ENCODE peak calls at places on chromosomes 7 and 10, in six cellular contexts. Q is lung; V is left ventricle myocardium inferior; X is cardiac fibroblast; D is activated CD8-positive, alpha-beta memory T cell treated with anti-CD3 and anti-CD28 coated beads for 48 hours; N is GM18507. B is an unnamed sample.

GRCh38 chr10:104274762-104275721 is 6.1 kb downstream of the GSTO2 start:
- DNase-seq in D (peak), Q (peak), V (no peak), X (peak), N (no peak), B (peak)

GRCh38 chr7:43905954-43906326 is 456 bp downstream of the URGCP start:
- DNase-seq in V (peak), Q (no peak), D (peak), X (peak), N (peak), B (peak)

GRCh38 chr7:150430465-150431085 is 19.9 kb upstream of the GIMAP8 start:
- DNase-seq in V (no peak), Q (no peak), D (no peak), N (no peak), X (no peak), B (no peak)

GRCh38 chr10:115968236-115968635 is 304.8 kb downstream of the GFRA1 start:
- DNase-seq in V (no peak), Q (no peak), D (no peak), X (no peak), N (no peak), B (no peak)

GRCh38 chr7:35254496-35255416 is 856 bp upstream of the TBX20 start:
- DNase-seq in V (peak), Q (no peak), D (no peak), N (no peak), X (peak), B (no peak)

GRCh38 chr7:127582361-127582760 is 3.0 kb downstream of the GCC1 start:
- DNase-seq in X (peak), V (peak), N (no peak), D (no peak), Q (no peak), B (no peak)

GRCh38 chr7:128835790-128836641 is 5.8 kb downstream of the FLNC start:
- DNase-seq in X (peak), Q (no peak), V (no peak), N (no peak), D (no peak), B (peak)

GRCh38 chr10:90801608-90802007 is 56.2 kb downstream of the HTR7 start:
- DNase-seq in Q (no peak), X (no peak), V (no peak), N (no peak), D (no peak), B (no peak)

GRCh38 chr10:92506336-92506735 is 67.6 kb downstream of the IDE start:
- DNase-seq in Q (no peak), D (no peak), V (no peak), N (no peak), X (no peak), B (no peak)

GRCh38 chr10:71651428-71651827 is 68.2 kb downstream of the C10orf105 start:
- DNase-seq in D (no peak), N (no peak), V (no peak), Q (no peak), X (no peak), B (no peak)

GRCh38 chr7:137313196-137313595 is 30.3 kb downstream of the PTN start:
- DNase-seq in N (no peak), D (no peak), Q (no peak), V (no peak), X (peak), B (peak)

GRCh38 chr10:123044391-123044790 is 35.6 kb downstream of the ACADSB start:
- DNase-seq in X (peak), D (no peak), N (no peak), V (no peak), Q (no peak), B (no peak)

GRCh38 chr10:55734112-55734511 is 626.9 kb downstream of the ZWINT start:
- DNase-seq in D (no peak), N (no peak), Q (no peak), V (no peak), X (no peak), B (no peak)

GRCh38 chr7:151710646-151711434 is 166.1 kb downstream of the PRKAG2 start:
- DNase-seq in X (no peak), D (no peak), N (no peak), V (no peak), Q (no peak), B (no peak)

GRCh38 chr7:17830206-17830605 is 110.1 kb downstream of the SNX13 start:
- DNase-seq in Q (no peak), X (peak), N (no peak), D (no peak), V (no peak), B (no peak)

GRCh38 chr7:151252961-151253691 is 4.6 kb upstream of the SMARCD3 start:
- DNase-seq in Q (no peak), D (no peak), X (no peak), V (no peak), N (no peak), B (no peak)

GRCh38 chr10:10510179-10510578 is 507.5 kb upstream of the CELF2 start:
- DNase-seq in N (no peak), X (no peak), Q (no peak), D (no peak), V (no peak), B (no peak)

GRCh38 chr7:78605131-78605530 is 806.6 kb downstream of the PHTF2 start:
- DNase-seq in X (peak), N (no peak), D (no peak), Q (no peak), V (no peak), B (peak)

GRCh38 chr10:46092523-46093195 is 46.6 kb upstream of the MSMB start:
- DNase-seq in D (no peak), Q (no peak), V (no peak), N (no peak), X (no peak), B (no peak)

GRCh38 chr7:27462575-27463270 is 200.0 kb downstream of the HIBADH start:
- DNase-seq in Q (no peak), V (no peak), N (no peak), X (peak), D (no peak), B (no peak)